ENCODE peak calls at places on chromosome 12, in six cellular contexts. D is transverse colon, W is AG04450, V is progenitor cell of endocrine pancreas, P is heart left ventricle, T is ovary. S is an unnamed sample.
A peak's percentile ranks its signal among the peaks of the same experiment; 100 is the strongest.

GRCh38 chr12:5511644-5512584 is 80.0 kb downstream of the NTF3 start:
- DNase-seq in W (peak; percentile 23), D (peak; percentile 34), P (peak; percentile 31), V (peak; percentile 23), T (peak; percentile 84), S (no peak)

GRCh38 chr12:132522586-132523380 is 32.8 kb downstream of the FBRSL1 start:
- DNase-seq in V (no peak), T (no peak), W (no peak), P (no peak), D (no peak), S (no peak)

GRCh38 chr12:118617922-118618450 is 241.6 kb downstream of the SUDS3 start:
- DNase-seq in V (no peak), W (no peak), P (no peak), D (no peak), T (no peak), S (no peak)

GRCh38 chr12:115457798-115458197 is 773.8 kb upstream of the TBX3 start:
- DNase-seq in D (no peak), W (no peak), P (no peak), T (no peak), V (no peak), S (no peak)

GRCh38 chr12:84502907-84503787 is 409.5 kb downstream of the SLC6A15 start:
- DNase-seq in D (peak; percentile 20), W (peak; percentile 55), P (no peak), T (no peak), V (peak; percentile 48), S (no peak)

GRCh38 chr12:15732341-15733061 is 56.7 kb downstream of the EPS8 start:
- DNase-seq in V (no peak), P (no peak), T (no peak), D (no peak), W (no peak), S (no peak)

GRCh38 chr12:53974084-53975018 is at the start of gene HOTAIR:
- DNase-seq in D (no peak), P (no peak), W (no peak), V (no peak), T (no peak), S (no peak)

GRCh38 chr12:131171029-131171428 is 217.3 kb downstream of the ADGRD1 start:
- DNase-seq in P (no peak), W (no peak), T (no peak), V (no peak), D (no peak), S (no peak)

GRCh38 chr12:76026643-76027063 is 4.9 kb downstream of the PHLDA1 start:
- DNase-seq in D (no peak), W (no peak), V (no peak), T (no peak), P (no peak), S (no peak)

GRCh38 chr12:20525064-20525610 is 156.8 kb downstream of the PDE3A start:
- DNase-seq in V (no peak), D (no peak), P (no peak), T (no peak), W (no peak), S (no peak)

GRCh38 chr12:54337280-54337842 is 12.4 kb downstream of the COPZ1 start:
- DNase-seq in T (no peak), D (no peak), P (peak; percentile 31), W (no peak), V (no peak), S (no peak)

GRCh38 chr12:42502671-42503070 is 86.9 kb downstream of the PRICKLE1 start:
- DNase-seq in T (no peak), V (no peak), D (no peak), W (no peak), P (no peak), S (no peak)
- TF ChIP-seq CTCF in T (no peak), V (no peak), D (no peak), W (no peak), P (no peak), S (no peak)

GRCh38 chr12:124993568-124994434 is at the start of gene BRI3BP:
- DNase-seq in D (peak; percentile 81), T (no peak), W (no peak), V (peak; percentile 33), P (peak; percentile 75), S (peak; percentile 60)

GRCh38 chr12:124998705-124999104 is 5.3 kb downstream of the BRI3BP start:
- DNase-seq in D (no peak), W (no peak), V (no peak), T (no peak), P (no peak), S (no peak)

GRCh38 chr12:124995200-124995961 is 1.9 kb downstream of the BRI3BP start:
- DNase-seq in W (no peak), D (peak; percentile 38), V (no peak), T (no peak), P (no peak), S (no peak)

GRCh38 chr12:124992874-124993567 is 424 bp upstream of the BRI3BP start:
- DNase-seq in D (peak; percentile 87), V (peak; percentile 74), T (no peak), W (no peak), P (peak; percentile 52), S (no peak)

DNA sequence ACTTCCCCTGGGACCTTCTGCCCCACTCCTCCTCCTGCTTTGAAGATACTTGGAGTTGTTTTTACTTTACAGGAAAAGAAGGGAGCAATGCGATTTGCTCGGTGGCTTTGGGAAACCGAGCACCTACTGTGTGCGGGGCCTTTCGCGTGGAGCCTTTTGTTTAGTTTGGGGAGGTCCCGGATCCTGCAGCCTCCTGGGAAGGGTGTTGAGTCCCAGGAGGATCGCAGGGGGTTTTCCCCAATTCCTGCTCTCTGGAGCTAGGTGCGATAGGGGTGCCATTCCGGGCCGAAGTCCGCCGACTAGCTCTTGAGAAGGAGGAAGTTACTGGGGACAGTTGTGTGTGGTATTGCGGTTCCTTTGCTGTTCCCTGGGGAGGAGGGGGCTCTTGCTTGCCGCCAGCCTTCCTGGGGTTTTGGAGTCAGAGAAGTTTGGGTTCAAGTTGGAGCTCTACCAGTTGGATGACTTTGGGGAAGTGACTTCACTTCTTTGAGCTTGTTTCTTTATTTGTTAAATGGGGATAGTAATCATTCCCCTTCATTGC is 1.1 kb downstream of the BRI3BP start:
- DNase-seq in T (no peak), D (peak; percentile 81), W (no peak), V (no peak), P (peak; percentile 25), S (no peak)
- TF ChIP-seq CTCF in T (no peak), D (no peak), W (no peak), V (no peak), P (no peak), S (no peak)

GRCh38 chr12:23028158-23028802 is 403.3 kb downstream of the ETNK1 start:
- DNase-seq in D (no peak), P (no peak), T (no peak), V (no peak), W (no peak), S (no peak)
- TF ChIP-seq CTCF in D (no peak), P (no peak), T (no peak), V (no peak), W (no peak), S (no peak)

GRCh38 chr12:89464974-89465592 is 59.5 kb downstream of the GALNT4 start:
- DNase-seq in T (no peak), P (no peak), D (no peak), W (no peak), V (no peak), S (peak; percentile 39)
- TF ChIP-seq CTCF in T (no peak), P (no peak), D (no peak), W (no peak), V (no peak), S (no peak)